ENCODE peak calls at places on chromosomes 7 and 10, in six cellular contexts. J, L, T, F, S and U are unnamed samples.

GRCh38 chr10:49651039-49651835 is 28.2 kb upstream of the C10orf53 start:
- DNase-seq in L (no peak), T (no peak), S (no peak), F (no peak), J (no peak), U (no peak)

GRCh38 chr7:121084748-121085336 is 96.3 kb downstream of the CPED1 start:
- DNase-seq in J (no peak), L (no peak), S (peak; percentile 92), F (peak; percentile 86), T (peak; percentile 36), U (peak; percentile 69)

GRCh38 chr10:112985701-112986510 is 35.9 kb downstream of the TCF7L2 start:
- DNase-seq in F (peak; percentile 60), J (no peak), L (no peak), S (peak; percentile 43), T (no peak), U (peak; percentile 78)

GRCh38 chr7:16816820-16817219 is 12.0 kb upstream of the AGR2 start:
- DNase-seq in J (no peak), S (no peak), L (no peak), F (no peak), T (no peak), U (no peak)

GRCh38 chr7:55214707-55215106 is 150.4 kb upstream of the LANCL2 start:
- DNase-seq in T (no peak), S (no peak), L (no peak), J (no peak), F (peak; percentile 28), U (peak; percentile 32)

GRCh38 chr10:29482591-29483421 is 152.0 kb downstream of the SVIL start:
- DNase-seq in S (peak; percentile 49), J (no peak), F (peak; percentile 60), L (no peak), T (no peak), U (peak; percentile 76)

GRCh38 chr7:109479388-109479787 is 909.7 kb downstream of the DNAJB9 start:
- DNase-seq in F (no peak), L (no peak), S (no peak), J (no peak), T (peak; percentile 23), U (no peak)

GRCh38 chr10:3136336-3136735 is 36.2 kb downstream of the PITRM1 start:
- DNase-seq in T (no peak), J (no peak), L (no peak), F (peak; percentile 24), S (no peak), U (no peak)

GRCh38 chr10:118544401-118544948 is 51.0 kb downstream of the PRLHR start:
- DNase-seq in J (no peak), L (no peak), S (no peak), T (no peak), F (no peak), U (no peak)

GRCh38 chr7:26182283-26182682 is 18.3 kb downstream of the HNRNPA2B1 start:
- DNase-seq in J (no peak), T (peak; percentile 52), F (no peak), S (no peak), L (no peak), U (no peak)